ENCODE peak calls at places on chromosome 2, in five cellular contexts. E is K562, O is HepG2, T is endothelial cell of umbilical vein, G is GM12878. M is an unnamed sample.
A peak's percentile ranks its signal among the peaks of the same experiment; 100 is the strongest.

GRCh38 chr2:188381614-188382013 is 89.9 kb downstream of the GULP1 start:
- DNase-seq in E (no peak), O (no peak), T (peak; percentile 83), G (no peak), M (peak; percentile 3)

GRCh38 chr2:24635181-24635580 is 144.1 kb downstream of the NCOA1 start:
- DNase-seq in E (peak; percentile 21), O (no peak), T (no peak), G (no peak), M (no peak)

GRCh38 chr2:180196419-180196977 is 189.4 kb upstream of the CWC22 start:
- DNase-seq in E (no peak), O (no peak), T (no peak), G (no peak), M (no peak)

GRCh38 chr2:220120004-220120403 is 492.6 kb downstream of the SLC4A3 start:
- DNase-seq in E (no peak), O (no peak), T (no peak), G (no peak), M (no peak)

GRCh38 chr2:38433607-38433975 is 56.5 kb upstream of the ATL2 start:
- DNase-seq in E (no peak), O (no peak), T (no peak), G (no peak), M (no peak)

GRCh38 chr2:70779911-70780580 is 10.4 kb downstream of the FIGLA start:
- DNase-seq in E (no peak), O (no peak), T (no peak), G (no peak), M (no peak)

GRCh38 chr2:128722469-128722868 is 403.8 kb upstream of the HS6ST1 start:
- DNase-seq in E (no peak), O (no peak), T (no peak), G (no peak), M (no peak)

GRCh38 chr2:62654423-62654791 is 51.1 kb upstream of the EHBP1 start:
- DNase-seq in E (no peak), O (no peak), T (no peak), G (no peak), M (no peak)

GRCh38 chr2:215528555-215528954 is 92.7 kb upstream of the FN1 start:
- DNase-seq in E (no peak), O (peak; percentile 64), T (peak; percentile 98), G (no peak), M (no peak)

GRCh38 chr2:132797551-132797950 is 127.5 kb upstream of the LYPD1 start:
- DNase-seq in E (no peak), O (no peak), T (no peak), G (no peak), M (peak; percentile 9)

GRCh38 chr2:69717902-69718301 is 24.0 kb upstream of the ANXA4 start:
- DNase-seq in E (no peak), O (no peak), T (no peak), G (no peak), M (no peak)

GRCh38 chr2:198053776-198054175 is 249.4 kb downstream of the PLCL1 start:
- DNase-seq in E (no peak), O (no peak), T (no peak), G (no peak), M (no peak)

GRCh38 chr2:182598626-182599025 is 117.4 kb upstream of the DNAJC10 start:
- DNase-seq in E (no peak), O (no peak), T (no peak), G (no peak), M (no peak)

GRCh38 chr2:160054984-160055725 is 7.3 kb downstream of the PLA2R1 start:
- DNase-seq in E (no peak), O (no peak), T (peak; percentile 64), G (no peak), M (no peak)

GRCh38 chr2:167127135-167127534 is 238.9 kb downstream of the XIRP2 start:
- DNase-seq in E (no peak), O (peak; percentile 33), T (peak; percentile 42), G (no peak), M (no peak)

GRCh38 chr2:96819101-96819875 is 3.2 kb downstream of the CNNM3 start:
- DNase-seq in E (peak; percentile 74), O (peak; percentile 98), T (no peak), G (no peak), M (no peak)

GRCh38 chr2:34025196-34025595 is 426.1 kb upstream of the FAM98A start:
- DNase-seq in E (no peak), O (no peak), T (no peak), G (no peak), M (no peak)

GRCh38 chr2:85905187-85905666 is 16.4 kb upstream of the ST3GAL5 start:
- DNase-seq in E (no peak), O (no peak), T (peak; percentile 21), G (no peak), M (no peak)

GRCh38 chr2:172200495-172201085 is 97.9 kb upstream of the DLX2 start:
- DNase-seq in E (peak; percentile 29), O (no peak), T (peak; percentile 53), G (no peak), M (peak; percentile 47)

GRCh38 chr2:71466301-71467179 is 13.2 kb downstream of the DYSF start:
- DNase-seq in E (no peak), O (no peak), T (peak; percentile 52), G (no peak), M (peak; percentile 41)

GRCh38 chr2:26911911-26912861 is 58.3 kb upstream of the MAPRE3 start:
- DNase-seq in E (no peak), O (no peak), T (no peak), G (no peak), M (no peak)

GRCh38 chr2:240432430-240432819 is 3.0 kb upstream of the GPC1 start:
- DNase-seq in E (no peak), O (no peak), T (no peak), G (no peak), M (no peak)

GRCh38 chr2:181682795-181683517 is 2.6 kb upstream of the NEUROD1 start:
- DNase-seq in E (no peak), O (no peak), T (no peak), G (no peak), M (no peak)

GRCh38 chr2:72612614-72613160 is 213.1 kb downstream of the EXOC6B start:
- DNase-seq in E (no peak), O (no peak), T (no peak), G (no peak), M (no peak)

GRCh38 chr2:141911485-141912066 is 219.2 kb downstream of the LRP1B start:
- DNase-seq in E (peak; percentile 11), O (peak; percentile 50), T (peak; percentile 40), G (no peak), M (peak; percentile 41)

GRCh38 chr2:54570321-54570881 is 114.3 kb downstream of the SPTBN1 start:
- DNase-seq in E (no peak), O (no peak), T (no peak), G (no peak), M (no peak)
- H3K4me1 ChIP-seq in E (peaks cover 73% of the 10 kb centered on the region), O (peaks cover 98% of the 10 kb centered on the region), T (peaks cover 66% of the 10 kb centered on the region), G (peaks cover 71% of the 10 kb centered on the region), M (peaks cover 93% of the 10 kb centered on the region)

GRCh38 chr2:110860620-110861019 is 128.2 kb downstream of the ACOXL start:
- DNase-seq in E (no peak), O (no peak), T (no peak), G (no peak), M (no peak)

GRCh38 chr2:110858135-110858737 is 125.9 kb downstream of the ACOXL start:
- DNase-seq in E (no peak), O (no peak), T (no peak), G (peak; percentile 69), M (no peak)

GRCh38 chr2:110861616-110862260 is 129.4 kb downstream of the ACOXL start:
- DNase-seq in E (no peak), O (peak; percentile 64), T (no peak), G (no peak), M (no peak)

GRCh38 chr2:110863726-110864125 is 131.4 kb downstream of the ACOXL start:
- DNase-seq in E (no peak), O (no peak), T (no peak), G (no peak), M (no peak)

GRCh38 chr2:110858993-110859770 is 126.8 kb downstream of the ACOXL start:
- DNase-seq in E (no peak), O (no peak), T (no peak), G (no peak), M (no peak)
- TF ChIP-seq CTCF in E (no peak), O (no peak), T (no peak), G (no peak), M (no peak)

GRCh38 chr2:174763793-174764179 is 486 bp downstream of the CHRNA1 start:
- DNase-seq in E (no peak), O (no peak), T (no peak), G (no peak), M (no peak)

GRCh38 chr2:174768557-174768956 is 4.3 kb upstream of the CHRNA1 start:
- DNase-seq in E (no peak), O (no peak), T (no peak), G (no peak), M (no peak)

GRCh38 chr2:174762464-174762863 is 1.8 kb downstream of the CHRNA1 start:
- DNase-seq in E (no peak), O (no peak), T (peak; percentile 28), G (no peak), M (no peak)

GRCh38 chr2:174764281-174765063 is at the start of gene CHRNA1:
- DNase-seq in E (no peak), O (no peak), T (peak; percentile 49), G (no peak), M (no peak)

GRCh38 chr2:174765576-174765975 is 1.3 kb upstream of the CHRNA1 start:
- DNase-seq in E (no peak), O (no peak), T (no peak), G (no peak), M (no peak)
- TF ChIP-seq MYC in E (no peak), O (no peak), T (no peak), G (no peak), M (no peak)

DNA sequence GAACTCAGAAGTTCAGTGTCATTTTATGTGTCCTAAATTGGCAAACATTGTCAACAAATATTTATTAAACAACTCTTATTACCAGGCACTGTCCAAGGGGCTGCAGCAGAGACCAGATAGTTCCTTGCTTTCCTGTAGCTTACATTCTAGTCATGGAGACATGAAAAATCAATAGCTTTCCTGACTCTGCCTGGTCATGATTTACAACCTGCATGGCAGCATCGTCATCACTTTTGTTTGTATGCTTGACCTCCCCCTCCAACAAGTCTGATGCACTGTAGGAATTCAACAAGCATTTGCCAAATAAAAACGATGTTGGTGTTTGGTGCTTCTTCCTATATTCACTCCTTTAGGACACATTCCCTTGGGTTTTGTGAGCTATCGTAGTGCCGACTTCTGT is 120.2 kb upstream of the ZFP36L2 start:
- DNase-seq in E (no peak), O (no peak), T (no peak), G (no peak), M (no peak)
- H3K4me1 ChIP-seq in E (peaks cover 31% of the 10 kb centered on the region), O (peaks cover 52% of the 10 kb centered on the region), T (peaks cover 30% of the 10 kb centered on the region), G (no peaks in the 10 kb centered on the region), M (peaks cover 19% of the 10 kb centered on the region)

DNA sequence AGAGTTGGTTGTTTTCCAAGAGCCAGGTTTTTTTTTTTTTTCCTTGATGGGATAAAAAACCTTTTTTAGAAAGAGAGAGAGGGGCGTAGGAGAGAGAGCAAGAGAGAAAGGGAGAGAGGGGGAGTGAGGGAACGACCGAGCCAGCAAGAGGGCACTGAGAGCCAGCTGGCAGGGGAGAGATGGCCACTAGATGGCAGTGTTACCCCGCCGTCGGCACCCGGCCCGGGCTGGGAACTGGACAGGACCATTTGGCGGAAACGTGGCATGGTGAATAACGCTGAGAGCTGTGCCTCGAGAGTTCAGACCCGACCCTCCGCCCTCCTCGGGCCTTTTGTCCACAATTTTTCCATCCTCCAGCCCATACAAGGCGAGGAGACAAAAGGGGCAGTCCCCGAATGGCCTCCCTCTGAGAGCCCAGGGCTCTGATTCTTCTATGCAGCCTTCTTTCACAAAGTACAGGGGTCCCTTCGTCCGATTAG is 286.7 kb upstream of the VRK2 start:
- DNase-seq in E (peak; percentile 83), O (peak; percentile 63), T (peak; percentile 77), G (peak; percentile 48), M (peak; percentile 86)
- TF ChIP-seq CTCF in E (peak; percentile 90), O (peak; percentile 98), T (peak; percentile 96), G (peak; percentile 91), M (peak; percentile 98)